ENCODE peak calls at places on chromosomes 13 and 19, in six cellular contexts. O is psoas muscle, J is AG04450, Y is left lung, T is GM06990, V is fibroblast of mammary gland. P is an unnamed sample.

GRCh38 chr19:57816652-57817051 is 1.9 kb upstream of the ZNF552 start:
- DNase-seq in T (no peak), J (no peak), V (no peak), O (no peak), Y (no peak), P (no peak)

GRCh38 chr19:29963576-29963975 is 21.5 kb downstream of the URI1 start:
- DNase-seq in J (no peak), T (no peak), Y (no peak), O (no peak), V (no peak), P (no peak)

GRCh38 chr19:41895745-41896580 is 13.0 kb downstream of the ARHGEF1 start:
- DNase-seq in V (no peak), Y (no peak), T (no peak), O (no peak), J (no peak), P (no peak)

GRCh38 chr19:39038098-39038497 is 5.7 kb upstream of the FBXO27 start:
- DNase-seq in V (peak; percentile 47), T (no peak), J (no peak), O (no peak), Y (no peak), P (peak; percentile 47)

GRCh38 chr13:113109151-113110047 is 3.8 kb downstream of the F7 start:
- DNase-seq in J (no peak), O (peak; percentile 7), Y (peak; percentile 73), V (no peak), T (no peak), P (peak; percentile 39)

GRCh38 chr13:94658926-94659649 is 53.3 kb downstream of the SOX21 start:
- DNase-seq in J (no peak), T (no peak), O (no peak), Y (no peak), V (peak; percentile 5), P (no peak)

GRCh38 chr13:111145071-111145470 is 30.0 kb downstream of the ARHGEF7 start:
- DNase-seq in V (no peak), T (no peak), Y (no peak), O (no peak), J (no peak), P (peak; percentile 21)

GRCh38 chr19:45767881-45768643 is 990 bp downstream of the SIX5 start:
- DNase-seq in Y (peak; percentile 89), J (no peak), V (peak; percentile 67), T (peak; percentile 77), O (peak; percentile 79), P (peak; percentile 66)

GRCh38 chr13:40600145-40600751 is 66.2 kb downstream of the FOXO1 start:
- DNase-seq in J (no peak), O (no peak), V (no peak), Y (no peak), T (no peak), P (no peak)

GRCh38 chr13:52921194-52921593 is 72.8 kb upstream of the PCDH8 start:
- DNase-seq in Y (no peak), J (no peak), V (no peak), O (no peak), T (peak; percentile 16), P (no peak)

GRCh38 chr13:106990594-106990993 is 422.7 kb upstream of the ARGLU1 start:
- DNase-seq in Y (no peak), O (no peak), J (no peak), V (no peak), T (no peak), P (no peak)

GRCh38 chr13:28837111-28837510 is 17.0 kb downstream of the MTUS2 start:
- DNase-seq in O (no peak), V (no peak), T (no peak), J (no peak), Y (no peak), P (no peak)

GRCh38 chr13:113843063-113843654 is 20.7 kb downstream of the GAS6 start:
- DNase-seq in J (no peak), T (no peak), Y (peak; percentile 63), V (no peak), O (no peak), P (no peak)

GRCh38 chr13:95128045-95128643 is 173.1 kb downstream of the ABCC4 start:
- DNase-seq in O (no peak), T (no peak), J (no peak), V (no peak), Y (no peak), P (no peak)

GRCh38 chr19:11018743-11019142 is 57.9 kb downstream of the SMARCA4 start:
- DNase-seq in T (no peak), Y (no peak), J (no peak), V (no peak), O (no peak), P (no peak)

GRCh38 chr19:17424743-17425365 is 5.0 kb downstream of the MVB12A start:
- DNase-seq in T (peak; percentile 59), O (peak; percentile 34), Y (peak; percentile 68), J (no peak), V (peak; percentile 23), P (peak; percentile 91)

GRCh38 chr13:30718661-30719520 is 16.5 kb upstream of the ALOX5AP start:
- DNase-seq in Y (no peak), J (peak; percentile 74), V (peak; percentile 92), O (no peak), T (no peak), P (no peak)

GRCh38 chr13:28415994-28416411 is 78.9 kb downstream of the FLT1 start:
- DNase-seq in J (no peak), T (no peak), O (no peak), V (no peak), Y (no peak), P (no peak)

GRCh38 chr13:111317571-111318360 is 2.7 kb upstream of the TEX29 start:
- DNase-seq in J (no peak), O (no peak), Y (peak; percentile 72), T (no peak), V (no peak), P (no peak)

GRCh38 chr13:25300861-25301346 is 521 bp upstream of the NUP58 start:
- DNase-seq in T (peak; percentile 51), J (no peak), V (peak; percentile 34), O (peak; percentile 22), Y (peak; percentile 80), P (no peak)

GRCh38 chr13:91946498-91947070 is 548.2 kb downstream of the GPC5 start:
- DNase-seq in O (no peak), Y (no peak), T (no peak), J (no peak), V (no peak), P (peak; percentile 15)

DNA sequence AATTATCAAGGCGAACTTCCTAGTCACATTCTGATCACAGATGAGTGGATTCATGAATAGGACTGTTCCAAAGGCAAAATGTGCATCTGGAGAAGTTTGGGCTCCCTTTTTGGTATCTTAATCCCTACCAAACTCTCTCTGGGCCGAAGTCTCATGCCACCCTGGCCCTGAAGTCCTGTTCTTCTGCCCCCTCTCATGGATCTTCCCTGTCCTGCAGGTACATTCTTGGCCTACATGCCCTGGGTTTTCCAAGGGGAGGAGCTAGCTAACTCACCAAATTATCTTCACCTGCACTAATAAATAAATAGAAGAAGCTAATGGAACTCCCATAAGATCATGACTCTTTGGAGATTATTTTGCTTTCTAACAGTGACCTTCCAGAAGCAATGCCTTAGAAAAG is 50.3 kb downstream of the SERTM1 start:
- DNase-seq in J (no peak), T (no peak), V (no peak), O (no peak), Y (no peak), P (no peak)
- TF ChIP-seq CTCF in J (no peak), T (no peak), V (no peak), O (no peak), Y (no peak), P (no peak)

GRCh38 chr19:34336781-34337271 is 28.2 kb upstream of the GPI start:
- DNase-seq in J (no peak), T (no peak), Y (no peak), V (peak; percentile 48), O (no peak), P (peak; percentile 35)
- TF ChIP-seq CTCF in J (peak; percentile 73), T (peak; percentile 62), Y (peak; percentile 47), V (peak; percentile 63), O (peak; percentile 69), P (peak; percentile 70)

GRCh38 chr19:18470153-18470552 is 32.2 kb upstream of the ISYNA1 start:
- DNase-seq in Y (peak; percentile 82), J (no peak), O (no peak), V (no peak), T (no peak), P (peak; percentile 67)
- TF ChIP-seq CTCF in Y (peak; percentile 24), J (peak; percentile 55), O (peak; percentile 50), V (peak; percentile 49), T (peak; percentile 62), P (peak; percentile 55)

GRCh38 chr19:16070366-16070990 is 5.8 kb upstream of the TPM4 start:
- DNase-seq in O (peak; percentile 59), T (peak; percentile 81), J (no peak), V (no peak), Y (peak; percentile 90), P (no peak)
- TF ChIP-seq CTCF in O (no peak), T (no peak), J (no peak), V (no peak), Y (no peak), P (no peak)

GRCh38 chr19:12656899-12657571 is 9.5 kb downstream of the MAN2B1 start:
- DNase-seq in V (no peak), Y (no peak), T (no peak), J (no peak), O (no peak), P (no peak)

GRCh38 chr19:12655546-12655945 is 11.0 kb downstream of the MAN2B1 start:
- DNase-seq in J (no peak), O (no peak), V (no peak), T (no peak), Y (no peak), P (no peak)

GRCh38 chr19:12652219-12652618 is 14.3 kb downstream of the MAN2B1 start:
- DNase-seq in Y (peak; percentile 3), T (no peak), O (no peak), V (no peak), J (no peak), P (no peak)

GRCh38 chr19:12660980-12661379 is 5.6 kb downstream of the MAN2B1 start:
- DNase-seq in V (no peak), T (no peak), Y (no peak), O (no peak), J (no peak), P (no peak)

GRCh38 chr19:12657966-12658365 is 8.6 kb downstream of the MAN2B1 start:
- DNase-seq in J (no peak), O (no peak), T (no peak), Y (no peak), V (no peak), P (no peak)
- TF ChIP-seq CTCF in J (peak; percentile 1), O (no peak), T (peak; percentile 9), Y (no peak), V (no peak), P (no peak)

DNA sequence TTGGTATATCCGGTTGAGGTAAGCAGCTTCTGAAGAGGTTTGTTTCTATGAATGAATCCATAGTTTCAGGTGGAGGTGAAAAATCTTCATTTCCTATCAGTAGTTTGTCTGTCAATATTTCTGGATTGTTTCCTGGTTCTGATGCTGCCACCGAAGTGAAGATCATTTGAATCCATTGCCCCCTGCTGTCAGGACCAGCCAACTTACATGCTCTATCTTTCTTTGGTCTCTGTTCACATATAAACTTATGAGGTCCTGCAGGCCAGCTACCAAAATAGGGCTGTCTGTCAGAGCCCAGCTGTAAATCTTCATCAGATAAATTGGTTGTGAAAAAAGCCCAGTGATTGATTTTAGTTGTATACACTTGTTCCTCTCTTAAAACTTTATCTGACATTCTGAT is 15.2 kb upstream of the N4BP2L1 start:
- DNase-seq in T (peak; percentile 34), O (no peak), V (peak; percentile 41), J (no peak), Y (no peak), P (no peak)
- TF ChIP-seq CTCF in T (peak; percentile 62), O (peak; percentile 19), V (peak; percentile 35), J (peak; percentile 46), Y (no peak), P (no peak)

GRCh38 chr19:48158210-48158790 is 11.8 kb downstream of the LIG1 start:
- DNase-seq in J (no peak), T (no peak), O (no peak), Y (peak; percentile 42), V (no peak), P (no peak)
- TF ChIP-seq CTCF in J (no peak), T (no peak), O (no peak), Y (no peak), V (no peak), P (no peak)

P was measured in nephron progenitor cell.